ENCODE peak calls at places on chromosome 7, in four cellular contexts. H is GM12878, Y is IMR-90, R is H1. T is an unnamed sample.

GRCh38 chr7:17745588-17745987 is 194.7 kb downstream of the SNX13 start:
- DNase-seq in H (no peak), Y (no peak), R (no peak), T (no peak)

GRCh38 chr7:30705008-30705407 is 22.8 kb upstream of the CRHR2 start:
- DNase-seq in H (no peak), Y (no peak), R (no peak), T (no peak)

GRCh38 chr7:30459591-30460245 is 18.9 kb downstream of the NOD1 start:
- DNase-seq in H (no peak), Y (peak), R (no peak), T (no peak)

GRCh38 chr7:124162667-124163066 is 129.8 kb upstream of the TMEM229A start:
- DNase-seq in H (no peak), Y (no peak), R (no peak), T (no peak)

GRCh38 chr7:155620497-155620896 is 24.0 kb upstream of the RBM33 start:
- DNase-seq in H (no peak), Y (no peak), R (no peak), T (no peak)

GRCh38 chr7:155808551-155809331 is 3.5 kb downstream of the SHH start:
- DNase-seq in H (no peak), Y (no peak), R (no peak), T (no peak)

GRCh38 chr7:100823140-100823525 is 4.2 kb downstream of the EPHB4 start:
- DNase-seq in H (no peak), Y (no peak), R (no peak), T (no peak)

GRCh38 chr7:84043661-84044191 is 150.9 kb downstream of the SEMA3A start:
- DNase-seq in H (no peak), Y (no peak), R (no peak), T (no peak)

GRCh38 chr7:79317728-79318127 is 135.7 kb downstream of the MAGI2 start:
- DNase-seq in H (no peak), Y (peak), R (peak), T (no peak)

GRCh38 chr7:26087321-26088091 is 64.5 kb upstream of the NFE2L3 start:
- DNase-seq in H (no peak), Y (no peak), R (no peak), T (no peak)

GRCh38 chr7:90720970-90721768 is 125.0 kb downstream of the CDK14 start:
- DNase-seq in H (no peak), Y (peak), R (no peak), T (no peak)

GRCh38 chr7:121937224-121937623 is 64.3 kb downstream of the PTPRZ1 start:
- DNase-seq in H (no peak), Y (no peak), R (peak), T (no peak)

GRCh38 chr7:30351724-30352123 is 67.3 kb downstream of the ZNRF2 start:
- DNase-seq in H (no peak), Y (no peak), R (no peak), T (no peak)

GRCh38 chr7:28618383-28618782 is 206.1 kb downstream of the CREB5 start:
- DNase-seq in H (no peak), Y (peak), R (no peak), T (no peak)

DNA sequence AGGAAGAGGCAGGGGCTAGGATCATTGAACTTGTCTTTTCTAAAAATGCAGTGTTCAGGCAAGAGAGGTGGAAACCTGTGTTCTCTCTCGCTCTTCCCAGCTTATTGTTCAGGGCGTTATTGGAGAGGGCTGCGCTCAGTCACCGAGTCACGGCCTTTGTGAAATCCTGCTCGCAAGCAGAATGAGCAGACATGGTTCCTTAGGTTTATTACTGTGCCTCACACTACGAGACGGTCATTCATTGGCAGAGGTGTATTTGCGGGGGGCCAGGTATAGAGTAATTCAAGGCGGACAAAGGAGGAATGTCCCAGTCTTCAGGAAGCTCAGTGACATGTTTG is 574 bp upstream of the PRKRIP1 start:
- DNase-seq in H (no peak), Y (peak), R (no peak), T (no peak)
- TF ChIP-seq CHD1 in H (no peak), Y (no peak), R (no peak), T (no peak)

DNA sequence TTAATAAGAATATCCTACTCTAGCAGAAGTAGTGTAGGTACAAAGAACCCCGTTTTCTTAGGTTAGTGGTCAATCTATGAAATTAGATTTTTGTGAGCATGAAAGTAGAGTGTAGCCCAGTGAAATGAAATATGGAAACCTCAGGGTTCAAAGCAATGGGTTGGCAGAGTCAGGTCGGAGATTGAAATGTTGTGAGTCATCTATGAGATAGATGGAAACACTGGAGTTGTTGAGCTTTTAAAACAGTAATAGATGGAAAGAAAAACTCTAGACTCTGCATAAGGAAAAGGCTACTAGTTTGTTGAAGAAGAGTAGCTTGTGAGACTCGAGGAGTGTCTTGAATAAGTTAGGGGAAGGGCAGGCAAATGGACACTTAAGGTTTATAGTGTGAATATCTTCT is 251.9 kb downstream of the EXOC4 start:
- DNase-seq in H (no peak), Y (peak), R (no peak), T (no peak)
- TF ChIP-seq CHD1 in H (no peak), Y (no peak), R (no peak), T (no peak)

DNA sequence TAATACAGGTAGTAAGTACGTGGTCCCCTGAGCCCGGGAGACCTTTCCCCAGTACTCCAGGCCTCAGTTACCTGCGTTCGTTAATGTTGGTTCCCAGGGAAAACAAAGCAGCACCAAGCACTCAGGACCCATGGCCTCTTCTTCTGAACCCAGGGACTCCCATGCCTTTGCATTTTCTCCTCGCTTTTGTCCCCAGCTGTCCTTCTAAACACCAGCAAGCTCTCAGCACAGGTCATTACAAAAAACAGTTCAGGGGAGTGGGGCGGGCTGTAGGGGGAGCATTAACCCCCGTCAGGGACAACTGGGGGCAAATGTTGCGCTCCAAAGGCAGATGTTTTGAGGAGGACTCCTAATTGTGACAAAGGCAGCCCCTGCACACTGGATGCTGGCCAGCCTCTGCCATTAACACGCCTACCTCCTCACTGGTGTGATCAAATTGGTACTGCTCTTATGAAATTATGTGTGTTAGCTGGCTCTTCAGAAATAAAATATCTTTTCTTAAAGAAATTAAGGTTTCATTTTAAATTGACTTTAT is 80.5 kb upstream of the LRGUK start:
- DNase-seq in H (no peak), Y (no peak), R (no peak), T (no peak)
- TF ChIP-seq CHD1 in H (no peak), Y (no peak), R (no peak), T (no peak)

GRCh38 chr7:43686991-43687390 is 42.3 kb downstream of the COA1 start:
- DNase-seq in H (no peak), Y (no peak), R (no peak), T (no peak)
- TF ChIP-seq CHD1 in H (no peak), Y (no peak), R (no peak), T (no peak)

GRCh38 chr7:66732439-66732838 is 8.1 kb upstream of the RABGEF1 start:
- DNase-seq in H (no peak), Y (no peak), R (no peak), T (no peak)
- TF ChIP-seq CHD1 in H (no peak), Y (no peak), R (no peak), T (no peak)

GRCh38 chr7:106070201-106070551 is 41.9 kb downstream of the SYPL1 start:
- DNase-seq in H (no peak), Y (no peak), R (no peak), T (no peak)
- TF ChIP-seq CHD1 in H (no peak), Y (no peak), R (no peak), T (no peak)

GRCh38 chr7:18803880-18804279 is 308.3 kb downstream of the HDAC9 start:
- DNase-seq in H (no peak), Y (no peak), R (no peak), T (no peak)
- TF ChIP-seq CHD1 in H (no peak), Y (no peak), R (no peak), T (no peak)

GRCh38 chr7:77697535-77697831 is 1.2 kb downstream of the RSBN1L start:
- DNase-seq in H (no peak), Y (no peak), R (no peak), T (no peak)
- TF ChIP-seq CHD1 in H (no peak), Y (no peak), R (no peak), T (no peak)

GRCh38 chr7:41313171-41313570 is 389.7 kb downstream of the INHBA start:
- DNase-seq in H (no peak), Y (peak), R (no peak), T (no peak)

GRCh38 chr7:41319601-41320000 is 383.3 kb downstream of the INHBA start:
- DNase-seq in H (no peak), Y (no peak), R (no peak), T (no peak)

GRCh38 chr7:41312235-41312634 is 390.7 kb downstream of the INHBA start:
- DNase-seq in H (no peak), Y (no peak), R (no peak), T (no peak)

GRCh38 chr7:41315764-41316163 is 387.1 kb downstream of the INHBA start:
- DNase-seq in H (no peak), Y (no peak), R (no peak), T (no peak)

GRCh38 chr7:41316410-41316809 is 386.5 kb downstream of the INHBA start:
- DNase-seq in H (no peak), Y (peak), R (no peak), T (no peak)
- TF ChIP-seq CHD1 in H (no peak), Y (no peak), R (no peak), T (no peak)

DNA sequence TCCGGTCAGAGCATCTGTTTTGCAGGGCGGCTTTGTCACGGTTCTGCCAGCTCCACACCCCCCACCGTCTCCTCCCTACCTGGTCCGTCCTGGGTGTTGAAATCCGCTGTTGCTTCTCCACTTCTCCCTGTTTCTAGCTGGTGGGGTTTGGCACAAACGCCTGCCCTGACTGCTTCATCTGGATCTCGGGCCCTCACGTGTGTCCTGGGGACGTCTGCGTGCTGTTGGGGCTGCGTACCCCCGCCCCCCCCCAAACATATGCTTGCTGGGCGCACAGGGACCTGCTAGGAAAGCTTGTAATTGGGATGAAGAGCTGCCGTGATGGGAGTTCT is 11.3 kb downstream of the AMZ1 start:
- DNase-seq in H (no peak), Y (no peak), R (no peak), T (no peak)
- TF ChIP-seq CHD1 in H (no peak), Y (no peak), R (no peak), T (no peak)